ENCODE peak calls at places on chromosome 12, in six cellular contexts. B is IMR-90, O is lower lobe of right lung, T is A549, F is uterus, V is psoas muscle. D is an unnamed sample.
A peak's percentile ranks its signal among the peaks of the same experiment; 100 is the strongest.

GRCh38 chr12:106423291-106423690 is 65.7 kb downstream of the POLR3B start:
- DNase-seq in B (no peak), O (no peak), T (no peak), F (no peak), V (no peak), D (no peak)

GRCh38 chr12:131407221-131408035 is 303.5 kb upstream of the SFSWAP start:
- DNase-seq in B (no peak), O (no peak), T (no peak), F (no peak), V (no peak), D (no peak)

GRCh38 chr12:121916719-121917118 is 1.7 kb upstream of the CFAP251 start:
- DNase-seq in B (peak; percentile 67), O (no peak), T (peak; percentile 62), F (peak; percentile 41), V (no peak), D (no peak)

GRCh38 chr12:46442239-46442638 is 69.7 kb upstream of the SLC38A2 start:
- DNase-seq in B (peak; percentile 82), O (no peak), T (no peak), F (no peak), V (no peak), D (no peak)

GRCh38 chr12:65778268-65779090 is 45.8 kb upstream of the HMGA2 start:
- DNase-seq in B (peak; percentile 73), O (no peak), T (peak; percentile 9), F (no peak), V (no peak), D (no peak)

GRCh38 chr12:124480469-124481256 is 86.7 kb downstream of the NCOR2 start:
- DNase-seq in B (peak; percentile 47), O (no peak), T (peak; percentile 60), F (peak; percentile 77), V (peak; percentile 75), D (no peak)

GRCh38 chr12:117328556-117329100 is 32.8 kb downstream of the NOS1 start:
- DNase-seq in B (no peak), O (no peak), T (no peak), F (no peak), V (no peak), D (no peak)

GRCh38 chr12:108234155-108234554 is 105.0 kb downstream of the CMKLR1 start:
- DNase-seq in B (no peak), O (no peak), T (no peak), F (peak; percentile 32), V (peak; percentile 58), D (no peak)

GRCh38 chr12:25052191-25053020 is 103.5 kb upstream of the BCAT1 start:
- DNase-seq in B (no peak), O (no peak), T (no peak), F (no peak), V (no peak), D (no peak)

GRCh38 chr12:67394600-67394999 is 125.4 kb downstream of the CAND1 start:
- DNase-seq in B (peak; percentile 57), O (no peak), T (no peak), F (peak; percentile 32), V (peak; percentile 87), D (peak; percentile 18)

GRCh38 chr12:20778969-20779368 is 31.5 kb upstream of the SLCO1B3 start:
- DNase-seq in B (no peak), O (no peak), T (no peak), F (no peak), V (no peak), D (no peak)

GRCh38 chr12:92412931-92413685 is 267.5 kb upstream of the BTG1 start:
- DNase-seq in B (peak; percentile 10), O (no peak), T (no peak), F (no peak), V (no peak), D (no peak)

GRCh38 chr12:104667139-104667538 is 210.4 kb downstream of the CHST11 start:
- DNase-seq in B (peak; percentile 14), O (no peak), T (no peak), F (peak; percentile 74), V (no peak), D (no peak)

GRCh38 chr12:124179936-124180605 is 114.8 kb upstream of the RFLNA start:
- DNase-seq in B (no peak), O (no peak), T (no peak), F (no peak), V (no peak), D (no peak)

GRCh38 chr12:51911788-51912711 is 4.7 kb downstream of the ACVRL1 start:
- DNase-seq in B (peak; percentile 50), O (peak; percentile 75), T (no peak), F (no peak), V (peak; percentile 67), D (no peak)

GRCh38 chr12:19706936-19707335 is 267.6 kb downstream of the AEBP2 start:
- DNase-seq in B (peak; percentile 62), O (no peak), T (no peak), F (no peak), V (no peak), D (no peak)

GRCh38 chr12:9064815-9065606 is 50.7 kb downstream of the A2M start:
- DNase-seq in B (no peak), O (peak; percentile 94), T (peak; percentile 67), F (peak; percentile 75), V (peak; percentile 83), D (no peak)

GRCh38 chr12:72432037-72432604 is 160.0 kb downstream of the TRHDE start:
- DNase-seq in B (no peak), O (no peak), T (no peak), F (no peak), V (no peak), D (no peak)

GRCh38 chr12:111596985-111597730 is 2.0 kb downstream of the ATXN2 start:
- DNase-seq in B (peak; percentile 55), O (peak; percentile 64), T (peak; percentile 85), F (peak; percentile 29), V (peak; percentile 71), D (no peak)

GRCh38 chr12:112018571-112019237 is 5.5 kb downstream of the ERP29 start:
- DNase-seq in B (peak; percentile 92), O (no peak), T (no peak), F (no peak), V (no peak), D (peak; percentile 50)

GRCh38 chr12:96078281-96078761 is 42.9 kb upstream of the LTA4H start:
- DNase-seq in B (peak; percentile 15), O (peak; percentile 54), T (no peak), F (peak; percentile 43), V (peak; percentile 69), D (no peak)

GRCh38 chr12:1918875-1919236 is 404 bp upstream of the CACNA2D4 start:
- DNase-seq in B (no peak), O (peak; percentile 40), T (no peak), F (no peak), V (no peak), D (no peak)

DNA sequence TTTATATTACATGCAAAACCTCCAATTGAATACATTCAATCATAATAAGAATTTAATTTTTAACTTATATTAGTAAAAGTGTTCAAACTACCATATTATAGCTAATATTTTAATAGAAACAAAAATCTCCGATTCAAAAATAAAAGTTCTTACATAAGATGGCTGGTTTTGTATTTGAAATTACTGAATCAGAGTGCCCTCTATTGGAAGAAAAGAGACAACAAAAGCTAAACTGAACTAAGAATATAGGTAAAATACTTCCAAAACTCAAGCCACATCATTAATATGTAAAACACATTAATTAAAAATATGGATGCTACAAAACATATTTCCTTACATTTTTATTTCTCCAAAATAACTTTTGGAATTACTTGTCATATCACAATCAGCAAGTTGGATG is 120.3 kb downstream of the GARIN6 start:
- DNase-seq in B (peak; percentile 11), O (no peak), T (peak; percentile 46), F (no peak), V (no peak), D (no peak)
- TF ChIP-seq CTCF in B (peak; percentile 51), O (peak; percentile 39), T (peak; percentile 40), F (no peak), V (peak; percentile 44), D (peak; percentile 50)

GRCh38 chr12:133129368-133130037 is 571 bp downstream of the ZNF891 start:
- DNase-seq in B (peak; percentile 15), O (no peak), T (no peak), F (no peak), V (no peak), D (no peak)

GRCh38 chr12:133130038-133130807 is at the start of the genes ZNF10 and ZNF891:
- DNase-seq in B (peak; percentile 96), O (peak; percentile 97), T (peak; percentile 99), F (peak; percentile 97), V (peak; percentile 98), D (peak; percentile 90)

GRCh38 chr12:133120385-133121191 is 9.5 kb downstream of the ZNF891 start:
- DNase-seq in B (no peak), O (no peak), T (peak; percentile 37), F (no peak), V (no peak), D (no peak)

DNA sequence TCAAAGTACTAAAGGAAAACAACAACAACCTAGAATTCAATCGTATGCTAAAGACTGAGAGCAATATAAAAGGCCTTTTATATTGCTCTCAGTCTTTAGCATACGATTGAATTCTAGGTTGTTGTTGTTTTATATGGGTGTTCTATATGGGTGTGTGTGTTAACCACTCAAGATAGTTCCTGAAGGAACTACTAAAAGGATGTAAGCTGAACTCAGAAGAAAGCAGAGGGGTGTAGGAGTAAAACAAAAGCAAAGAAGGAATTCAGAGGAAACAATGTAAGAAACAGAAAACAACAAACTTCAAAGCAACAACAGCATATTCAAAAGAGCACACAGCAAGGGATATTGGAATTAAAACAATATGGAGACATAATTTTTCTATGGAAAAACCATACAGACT is 5.4 kb downstream of the ZNF891 start:
- DNase-seq in B (no peak), O (no peak), T (no peak), F (no peak), V (no peak), D (no peak)
- H3K9me3 ChIP-seq in B (peaks cover 62% of the 10 kb centered on the region), O (peaks cover 92% of the 10 kb centered on the region), T (peaks cover 99% of the 10 kb centered on the region), F (peaks cover 93% of the 10 kb centered on the region), V (peaks cover 96% of the 10 kb centered on the region), D (peaks cover 48% of the 10 kb centered on the region)

GRCh38 chr12:26712892-26713291 is 120.1 kb downstream of the ITPR2 start:
- DNase-seq in B (no peak), O (no peak), T (no peak), F (no peak), V (no peak), D (no peak)
- H3K4me3 ChIP-seq in B (no peak overlapping the region), O (no peak overlapping the region), T (no peak overlapping the region), F (no peak overlapping the region), V (no peak overlapping the region), D (no peak overlapping the region)

GRCh38 chr12:44571031-44571550 is 305.0 kb downstream of the NELL2 start:
- DNase-seq in B (no peak), O (no peak), T (no peak), F (no peak), V (no peak), D (no peak)

GRCh38 chr12:44565163-44565562 is 311.0 kb downstream of the NELL2 start:
- DNase-seq in B (no peak), O (no peak), T (no peak), F (no peak), V (no peak), D (no peak)
- TF ChIP-seq CTCF in B (no peak), O (no peak), T (no peak), F (no peak), V (no peak), D (no peak)

D was measured in AG04450.